ENCODE peak calls at places on chromosomes 11 and 22, in six cellular contexts. R is spleen, D is endothelial cell, O is HL-60, S is foreskin fibroblast, Y is GM23338. M is an unnamed sample.

GRCh38 chr22:49660321-49660720 is 167.4 kb downstream of the BRD1 start:
- DNase-seq in R (no peak), D (no peak), O (no peak), S (no peak), Y (no peak), M (no peak)

GRCh38 chr11:5713695-5714094 is 22.6 kb upstream of the OR56B1 start:
- DNase-seq in R (no peak), D (no peak), O (no peak), S (no peak), Y (no peak), M (no peak)

GRCh38 chr22:29443861-29444431 is 5.6 kb downstream of the RFPL1 start:
- DNase-seq in R (no peak), D (no peak), O (no peak), S (no peak), Y (peak; percentile 36), M (no peak)

GRCh38 chr11:128207861-128208321 is 379.5 kb downstream of the ETS1 start:
- DNase-seq in R (no peak), D (no peak), O (no peak), S (peak; percentile 95), Y (no peak), M (no peak)

GRCh38 chr22:39306456-39307361 is 12.7 kb downstream of the RPL3 start:
- DNase-seq in R (peak; percentile 77), D (peak; percentile 55), O (no peak), S (peak; percentile 34), Y (peak; percentile 83), M (no peak)

GRCh38 chr22:46129390-46130041 is 20.8 kb upstream of the PPARA start:
- DNase-seq in R (peak; percentile 89), D (no peak), O (no peak), S (no peak), Y (no peak), M (no peak)

GRCh38 chr22:38754247-38755154 is 1.3 kb downstream of the SUN2 start:
- DNase-seq in R (no peak), D (no peak), O (no peak), S (peak; percentile 67), Y (peak; percentile 84), M (peak; percentile 26)

GRCh38 chr22:27669798-27670599 is 131.6 kb downstream of the MN1 start:
- DNase-seq in R (peak; percentile 53), D (no peak), O (no peak), S (peak; percentile 21), Y (peak; percentile 35), M (no peak)

GRCh38 chr22:27175444-27175843 is 518.1 kb downstream of the MIAT start:
- DNase-seq in R (no peak), D (no peak), O (no peak), S (no peak), Y (peak; percentile 36), M (no peak)

GRCh38 chr22:20065896-20066616 is 14.0 kb upstream of the DGCR8 start:
- DNase-seq in R (no peak), D (no peak), O (no peak), S (no peak), Y (no peak), M (no peak)

GRCh38 chr11:132464939-132465338 is 1067.4 kb downstream of the OPCML start:
- DNase-seq in R (no peak), D (no peak), O (no peak), S (peak; percentile 7), Y (no peak), M (no peak)

GRCh38 chr11:93541884-93542752 is 1.1 kb downstream of the SMCO4 start:
- DNase-seq in R (peak; percentile 89), D (peak; percentile 45), O (peak; percentile 41), S (peak; percentile 68), Y (peak; percentile 82), M (peak; percentile 46)

GRCh38 chr11:10930224-10930960 is 72.5 kb upstream of the ZBED5 start:
- DNase-seq in R (no peak), D (no peak), O (no peak), S (peak; percentile 58), Y (peak; percentile 64), M (no peak)

GRCh38 chr22:22576244-22576988 is 17.4 kb upstream of the PRAME start:
- DNase-seq in R (no peak), D (peak; percentile 84), O (no peak), S (peak; percentile 74), Y (peak; percentile 84), M (no peak)

GRCh38 chr11:7089328-7090251 is 792 bp downstream of the RBMXL2 start:
- DNase-seq in R (no peak), D (no peak), O (no peak), S (no peak), Y (no peak), M (no peak)

GRCh38 chr11:117182551-117182935 is 4.0 kb downstream of the SIDT2 start:
- DNase-seq in R (no peak), D (no peak), O (no peak), S (no peak), Y (no peak), M (no peak)

GRCh38 chr11:27973851-27974536 is 134.0 kb downstream of the KIF18A start:
- DNase-seq in R (no peak), D (no peak), O (no peak), S (no peak), Y (no peak), M (no peak)

GRCh38 chr11:128916037-128916572 is 24.9 kb downstream of the KCNJ5 start:
- DNase-seq in R (no peak), D (no peak), O (no peak), S (no peak), Y (no peak), M (no peak)

GRCh38 chr22:35375031-35375430 is 5.9 kb upstream of the HMOX1 start:
- DNase-seq in R (no peak), D (no peak), O (no peak), S (peak; percentile 41), Y (no peak), M (no peak)

GRCh38 chr11:66484825-66485380 is 4.7 kb downstream of the DPP3 start:
- DNase-seq in R (no peak), D (no peak), O (no peak), S (no peak), Y (no peak), M (no peak)

GRCh38 chr22:34105461-34106062 is 185.3 kb upstream of the LARGE1 start:
- DNase-seq in R (no peak), D (peak; percentile 53), O (no peak), S (no peak), Y (peak; percentile 88), M (no peak)

GRCh38 chr11:130103296-130103814 is 33.7 kb downstream of the APLP2 start:
- DNase-seq in R (no peak), D (no peak), O (no peak), S (peak; percentile 97), Y (no peak), M (peak; percentile 99)

GRCh38 chr11:130208241-130209127 is 48.9 kb downstream of the ST14 start:
- DNase-seq in R (peak; percentile 77), D (no peak), O (no peak), S (no peak), Y (no peak), M (no peak)

GRCh38 chr11:122791411-122791810 is 46.9 kb upstream of the CRTAM start:
- DNase-seq in R (no peak), D (no peak), O (no peak), S (peak; percentile 83), Y (no peak), M (no peak)

GRCh38 chr11:122786896-122787295 is 51.4 kb upstream of the CRTAM start:
- DNase-seq in R (no peak), D (no peak), O (no peak), S (no peak), Y (no peak), M (no peak)

GRCh38 chr11:122789916-122790315 is 48.4 kb upstream of the CRTAM start:
- DNase-seq in R (no peak), D (no peak), O (no peak), S (no peak), Y (no peak), M (no peak)

GRCh38 chr11:122791836-122792235 is 46.5 kb upstream of the CRTAM start:
- DNase-seq in R (no peak), D (no peak), O (no peak), S (peak; percentile 75), Y (no peak), M (no peak)

DNA sequence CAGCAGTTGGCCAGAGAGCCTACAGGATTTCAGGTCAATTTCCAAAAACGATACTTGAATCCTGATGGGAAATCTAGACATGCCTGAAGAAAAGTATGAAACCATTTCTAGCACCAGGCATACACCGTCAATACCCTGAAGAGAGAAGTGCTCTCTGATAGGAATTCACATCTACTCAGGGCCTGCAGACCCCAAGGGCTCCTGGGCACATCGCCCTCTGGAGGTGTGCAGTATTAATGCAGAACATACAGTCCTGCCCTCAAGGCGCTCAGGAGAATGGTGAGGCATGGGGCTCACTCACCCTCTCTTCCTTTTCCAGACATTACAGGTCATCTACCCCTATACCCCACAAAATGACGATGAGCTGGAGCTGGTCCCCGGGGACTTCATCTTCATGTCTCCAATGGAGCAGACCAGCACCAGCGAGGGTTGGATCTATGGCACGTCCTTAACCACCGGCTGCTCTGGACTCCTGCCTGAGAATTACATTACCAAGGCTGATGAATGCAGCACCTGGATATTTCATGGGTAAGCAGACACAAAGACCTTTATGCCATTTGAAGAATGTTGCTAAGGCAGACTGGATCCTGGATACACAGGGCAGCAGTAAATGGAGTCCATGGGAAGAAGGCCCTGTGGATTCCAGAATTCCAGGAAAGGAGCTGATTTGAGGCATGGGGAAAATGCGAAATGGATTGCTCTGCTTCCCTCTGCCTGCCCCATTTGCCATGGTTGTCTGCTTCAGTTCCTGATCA is 49.3 kb upstream of the CRTAM start:
- DNase-seq in R (no peak), D (no peak), O (no peak), S (no peak), Y (no peak), M (no peak)
- TF ChIP-seq CTCF in R (no peak), D (peak; percentile 34), O (no peak), S (no peak), Y (peak; percentile 43), M (peak; percentile 33)

DNA sequence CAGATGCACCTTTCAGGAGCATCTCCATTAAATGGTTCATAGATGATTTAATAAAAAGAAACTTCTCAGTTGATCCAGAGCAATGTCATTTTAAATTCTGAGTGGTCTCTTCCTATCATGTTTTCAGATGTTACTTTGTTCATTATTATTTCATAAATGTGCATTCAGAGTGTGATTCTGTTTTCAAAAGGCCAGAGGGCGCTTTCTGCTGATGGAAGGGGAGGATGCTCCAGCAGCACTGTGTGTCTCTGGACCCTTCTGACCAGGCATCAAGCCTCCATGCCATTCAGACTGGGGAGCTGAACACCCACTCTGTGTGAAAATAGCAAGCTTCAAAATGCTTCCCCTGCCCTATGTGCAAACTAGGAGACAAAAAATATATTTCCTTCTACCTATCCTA is 23.9 kb upstream of the CRTAM start:
- DNase-seq in R (no peak), D (no peak), O (no peak), S (no peak), Y (peak; percentile 32), M (no peak)
- TF ChIP-seq CTCF in R (no peak), D (no peak), O (no peak), S (no peak), Y (peak; percentile 58), M (no peak)

DNA sequence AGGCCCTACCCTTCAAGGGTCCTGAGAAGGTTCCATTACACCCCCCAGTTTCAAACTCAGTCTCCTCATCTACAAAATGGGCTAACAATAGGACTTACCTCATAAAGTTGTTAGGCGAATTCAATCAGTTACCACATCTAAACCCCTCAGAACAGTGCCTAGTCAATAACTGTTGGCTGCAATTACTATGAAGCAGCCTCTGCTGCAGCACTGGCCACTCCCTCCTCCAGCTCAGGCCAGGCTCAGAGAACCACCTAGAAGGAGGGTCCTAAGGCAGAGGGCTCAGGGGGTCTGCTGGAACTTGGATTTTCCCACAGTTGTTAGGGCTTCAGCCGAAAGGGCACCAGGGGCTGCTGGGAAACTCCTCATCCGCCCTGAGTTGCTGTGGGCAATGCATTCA is 4.7 kb downstream of the FADS3 start:
- DNase-seq in R (no peak), D (no peak), O (no peak), S (no peak), Y (no peak), M (no peak)
- TF ChIP-seq CTCF in R (no peak), D (no peak), O (no peak), S (no peak), Y (no peak), M (no peak)

GRCh38 chr22:37225481-37225880 is 13.2 kb upstream of the SSTR3 start:
- DNase-seq in R (peak; percentile 82), D (no peak), O (no peak), S (peak; percentile 42), Y (no peak), M (no peak)
- TF ChIP-seq CTCF in R (no peak), D (no peak), O (no peak), S (peak; percentile 15), Y (no peak), M (peak; percentile 20)